ENCODE peak calls at places on chromosome 22, in five cellular contexts. M, V, B, O and R are unnamed samples.

GRCh38 chr22:23220485-23221350 is 40.4 kb downstream of the BCR start:
- DNase-seq in M (no peak), V (no peak), B (no peak), O (peak), R (peak)

GRCh38 chr22:25572708-25573161 is 8.3 kb downstream of the GRK3 start:
- DNase-seq in M (no peak), V (no peak), B (no peak), O (no peak), R (no peak)

GRCh38 chr22:28345304-28345703 is 334.3 kb downstream of the TTC28 start:
- DNase-seq in M (no peak), V (no peak), B (no peak), O (peak), R (peak)

GRCh38 chr22:29480512-29481264 is 670 bp downstream of the NEFH start:
- DNase-seq in M (no peak), V (peak), B (no peak), O (peak), R (peak)

GRCh38 chr22:41479671-41480396 is 10.9 kb downstream of the ACO2 start:
- DNase-seq in M (no peak), V (peak), B (no peak), O (no peak), R (peak)

GRCh38 chr22:24845036-24845918 is 39.3 kb downstream of the SGSM1 start:
- DNase-seq in M (no peak), V (no peak), B (no peak), O (no peak), R (peak)

GRCh38 chr22:24930678-24931077 is 15.8 kb downstream of the LHFPL7 start:
- DNase-seq in M (no peak), V (no peak), B (no peak), O (no peak), R (no peak)

GRCh38 chr22:32631507-32632245 is 157.1 kb downstream of the FBXO7 start:
- DNase-seq in M (no peak), V (no peak), B (no peak), O (peak), R (no peak)

GRCh38 chr22:41565403-41566054 is 4.7 kb downstream of the CSDC2 start:
- DNase-seq in M (peak), V (no peak), B (no peak), O (peak), R (peak)

GRCh38 chr22:23147632-23148387 is 2.5 kb downstream of the RAB36 start:
- DNase-seq in M (peak), V (no peak), B (no peak), O (peak), R (peak)

DNA sequence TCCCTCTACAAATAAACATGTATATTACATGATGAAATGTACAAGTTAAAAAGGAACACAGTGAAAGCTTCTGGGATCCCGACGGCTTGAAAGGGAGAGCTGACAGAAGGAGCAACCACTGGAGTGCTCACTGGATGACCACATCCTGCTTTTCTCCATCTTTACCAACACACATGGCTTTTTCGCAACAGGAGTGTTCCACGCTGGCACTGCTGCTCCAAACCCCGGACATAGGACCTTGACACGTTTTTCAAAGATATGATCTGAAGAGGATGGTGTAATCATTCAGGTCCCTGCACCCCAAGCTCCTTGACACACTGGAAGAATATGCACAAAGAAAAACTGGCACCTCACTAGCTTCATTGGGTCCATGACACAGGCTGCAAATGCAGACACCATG is 121.9 kb downstream of the LARGE1 start:
- DNase-seq in M (no peak), V (no peak), B (no peak), O (no peak), R (no peak)
- H3K4me3 ChIP-seq in M (no peak), V (no peak), B (no peak), O (no peak), R (no peak)

DNA sequence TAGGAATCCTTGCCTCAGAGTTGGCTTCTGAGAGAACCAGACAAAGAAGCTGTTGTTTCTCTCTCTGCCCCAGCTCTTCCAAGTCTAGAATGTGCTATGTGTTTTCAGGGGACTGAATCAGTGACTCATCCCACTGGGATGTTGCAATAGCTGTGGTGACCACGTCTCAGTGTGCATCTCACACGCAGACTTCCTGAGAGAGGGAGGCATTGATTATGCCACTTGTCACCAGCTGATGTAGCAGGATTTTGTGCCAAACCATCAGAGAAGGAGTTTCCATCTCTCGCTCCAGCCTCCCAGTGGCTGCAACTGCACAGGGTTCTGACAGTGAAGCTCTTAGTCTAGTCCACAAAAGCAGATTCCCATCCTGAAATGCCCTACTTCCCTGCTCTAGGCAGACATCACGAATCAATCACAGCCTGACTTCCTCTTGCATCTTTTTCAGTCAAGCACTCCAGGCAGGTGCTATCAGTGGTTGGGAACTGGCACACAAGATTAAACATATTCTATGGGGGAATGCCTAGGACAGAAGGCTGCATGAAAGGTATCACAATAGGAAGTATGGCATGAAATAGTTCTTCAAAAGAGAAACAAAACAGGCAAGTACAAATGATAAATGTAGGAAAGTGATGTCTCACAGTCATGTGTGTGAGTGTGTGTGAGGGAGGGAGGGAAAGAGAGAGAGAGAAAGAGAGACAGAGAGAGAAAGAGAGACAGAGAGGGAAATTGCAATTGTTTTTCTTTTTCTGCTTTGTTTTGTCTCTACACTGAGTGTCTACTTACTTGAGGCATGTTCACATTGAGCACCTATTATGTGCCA is 456.0 kb downstream of the MIAT start:
- DNase-seq in M (no peak), V (no peak), B (peak), O (peak), R (peak)
- TF ChIP-seq CTCF in M (no peak), V (no peak), B (no peak), O (no peak), R (no peak)

DNA sequence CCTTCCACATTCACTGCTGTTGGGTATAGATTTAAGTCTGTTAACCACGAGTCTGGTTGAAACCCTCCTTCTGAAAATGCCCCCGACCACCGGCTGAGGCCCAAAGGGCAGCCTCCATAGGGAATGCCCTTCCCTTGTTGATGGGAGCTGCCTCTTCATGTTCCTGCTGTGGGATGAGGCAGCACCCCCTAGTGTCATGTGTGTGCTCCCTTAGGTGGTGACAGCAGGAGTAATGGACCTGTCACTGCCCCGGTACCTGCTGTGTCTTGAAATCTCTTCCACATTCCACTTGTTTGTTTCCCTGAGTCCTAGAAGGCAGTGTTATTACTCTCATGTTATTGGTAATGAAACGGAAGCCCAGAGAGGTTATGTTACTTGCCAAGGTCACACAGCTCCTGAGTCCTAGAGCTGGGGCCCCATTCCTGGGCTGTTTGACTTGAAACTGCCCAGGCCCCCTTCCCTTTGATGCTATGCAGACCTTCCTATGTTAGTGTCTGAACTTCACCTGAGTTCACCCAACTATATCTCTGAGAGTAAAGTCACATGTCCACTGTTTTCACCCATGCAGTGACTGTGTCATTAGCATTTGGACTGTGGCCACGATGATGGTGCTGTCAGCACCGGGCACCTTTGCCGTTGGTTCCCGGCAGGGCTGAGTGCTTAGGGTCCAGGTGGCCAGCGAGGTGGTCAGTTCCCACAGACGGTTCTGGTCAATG is 234.3 kb downstream of the TBC1D22A start:
- DNase-seq in M (no peak), V (no peak), B (no peak), O (peak), R (no peak)
- H3K4me3 ChIP-seq in M (no peak), V (no peak), B (no peak), O (no peak), R (no peak)

GRCh38 chr22:37284807-37285355 is 2.6 kb downstream of the CYTH4 start:
- DNase-seq in M (no peak), V (no peak), B (peak), O (no peak), R (no peak)

GRCh38 chr22:37284126-37284806 is 2.0 kb downstream of the CYTH4 start:
- DNase-seq in M (no peak), V (no peak), B (no peak), O (no peak), R (no peak)

GRCh38 chr22:37281646-37282384 is 493 bp upstream of the CYTH4 start:
- DNase-seq in M (no peak), V (no peak), B (no peak), O (no peak), R (no peak)

GRCh38 chr22:37282385-37282677 is at the start of gene CYTH4:
- DNase-seq in M (no peak), V (no peak), B (peak), O (no peak), R (no peak)

DNA sequence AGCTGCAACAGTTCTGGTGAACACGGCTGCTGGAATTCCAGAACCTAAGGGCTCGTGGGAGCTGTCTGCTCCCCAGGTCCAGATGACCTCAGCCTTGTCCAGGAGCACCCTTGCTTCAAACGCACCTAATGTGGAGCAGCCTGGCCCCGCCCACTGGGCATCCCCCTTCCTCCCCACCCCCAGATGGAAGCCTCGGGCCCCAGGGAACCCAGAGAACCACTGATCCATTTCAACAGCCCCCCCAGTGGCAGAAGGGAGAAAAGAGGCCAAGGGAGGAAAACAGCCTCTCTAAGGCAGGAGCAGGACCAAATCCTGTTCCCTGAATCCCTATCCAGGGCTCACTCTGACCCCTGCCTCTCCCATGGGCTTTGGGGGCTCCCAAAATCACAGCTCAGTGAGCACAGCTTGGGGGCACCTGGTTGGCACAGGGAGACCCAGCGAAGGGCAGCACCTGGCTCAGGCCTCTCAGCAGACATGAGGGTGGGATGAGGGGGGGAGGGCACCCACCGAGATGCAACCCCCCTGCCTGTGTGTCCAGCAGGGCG is 1.2 kb downstream of the CYTH4 start:
- DNase-seq in M (no peak), V (no peak), B (peak), O (no peak), R (no peak)
- TF ChIP-seq CTCF in M (peak), V (no peak), B (peak), O (peak), R (peak)

DNA sequence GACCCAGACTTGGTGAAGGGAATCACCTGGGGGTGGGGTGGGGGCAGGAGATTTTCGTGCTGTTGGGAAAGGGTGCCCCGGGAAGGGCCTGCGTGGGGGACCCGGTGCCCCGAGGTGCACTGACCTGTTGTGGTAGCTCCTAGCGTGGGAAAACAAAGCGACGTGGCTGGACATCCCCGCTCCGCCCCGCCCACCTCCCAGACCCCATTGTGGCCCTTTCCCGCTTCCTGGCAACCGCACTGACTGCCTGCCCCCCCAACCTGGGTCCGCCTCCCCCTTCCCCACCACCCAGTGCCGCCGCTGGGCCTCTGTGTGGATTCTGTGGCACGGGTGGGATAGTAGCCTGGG is 2.5 kb upstream of the TYMP start:
- DNase-seq in M (no peak), V (peak), B (no peak), O (no peak), R (no peak)
- H3K4me3 ChIP-seq in M (peak), V (peak), B (peak), O (peak), R (peak)

GRCh38 chr22:39291501-39291900 is 27.9 kb downstream of the RPL3 start:
- DNase-seq in M (no peak), V (no peak), B (no peak), O (no peak), R (no peak)
- TF ChIP-seq CTCF in M (peak), V (peak), B (no peak), O (no peak), R (no peak)

GRCh38 chr22:46025973-46026906 is 49.3 kb upstream of the WNT7B start:
- DNase-seq in M (no peak), V (no peak), B (peak), O (no peak), R (no peak)
- H3K4me3 ChIP-seq in M (no peak), V (no peak), B (no peak), O (no peak), R (no peak)

GRCh38 chr22:49983148-49984042 is 22.8 kb downstream of the PIM3 start:
- DNase-seq in M (no peak), V (peak), B (peak), O (no peak), R (no peak)
- TF ChIP-seq CTCF in M (peak), V (peak), B (peak), O (peak), R (peak)

GRCh38 chr22:20024225-20025087 is 3.5 kb downstream of the TANGO2 start:
- DNase-seq in M (no peak), V (no peak), B (no peak), O (no peak), R (no peak)

GRCh38 chr22:20020533-20021195 is at the start of gene TANGO2:
- DNase-seq in M (peak), V (peak), B (peak), O (peak), R (peak)

GRCh38 chr22:20023214-20023613 is 2.3 kb downstream of the TANGO2 start:
- DNase-seq in M (no peak), V (no peak), B (no peak), O (no peak), R (no peak)

GRCh38 chr22:20021196-20022181 is 579 bp downstream of the TANGO2 start:
- DNase-seq in M (no peak), V (peak), B (peak), O (peak), R (peak)

DNA sequence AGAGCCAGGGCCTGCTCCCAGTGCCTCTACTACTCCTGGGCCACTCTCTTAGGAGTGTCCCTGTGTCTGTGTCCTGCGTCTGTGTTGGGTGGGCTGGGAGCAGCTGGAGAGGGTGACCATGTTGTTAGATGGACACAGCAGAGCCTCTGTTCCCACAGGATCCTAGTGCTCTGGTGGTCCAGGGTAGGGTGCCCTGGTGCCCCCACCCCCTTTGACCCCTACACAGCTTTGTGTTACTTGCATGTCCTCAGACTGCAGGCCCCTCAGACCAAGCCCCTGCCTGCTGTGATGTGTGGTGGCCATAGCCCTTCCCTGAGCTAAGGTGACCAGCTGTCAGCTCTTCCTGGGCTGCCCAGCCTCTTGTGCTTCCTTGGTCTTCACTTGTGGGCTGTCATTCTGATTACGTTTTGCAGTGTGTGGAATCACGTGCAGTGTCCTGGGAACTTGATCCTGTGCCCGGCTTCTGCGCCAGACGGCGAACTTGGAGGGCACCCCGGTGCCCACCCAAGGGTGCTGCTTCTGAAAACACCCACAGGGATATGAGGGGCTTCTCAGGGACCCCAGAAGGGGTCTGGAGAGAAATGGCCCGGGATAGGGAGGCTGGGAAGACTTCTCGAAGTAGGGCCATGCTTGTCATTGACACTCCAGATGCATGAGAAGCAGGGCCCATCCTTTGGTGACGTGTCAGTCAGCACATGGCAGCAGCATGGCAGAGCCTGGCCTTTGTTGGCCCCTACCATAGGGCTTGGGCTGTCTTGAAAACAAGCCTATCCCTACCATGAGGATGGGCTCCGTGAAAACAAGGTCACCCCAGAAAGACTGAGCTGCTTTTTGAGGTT is 1.5 kb downstream of the TANGO2 start:
- DNase-seq in M (no peak), V (no peak), B (no peak), O (no peak), R (no peak)
- H3K4me3 ChIP-seq in M (peak), V (no peak), B (peak), O (peak), R (no peak)

DNA sequence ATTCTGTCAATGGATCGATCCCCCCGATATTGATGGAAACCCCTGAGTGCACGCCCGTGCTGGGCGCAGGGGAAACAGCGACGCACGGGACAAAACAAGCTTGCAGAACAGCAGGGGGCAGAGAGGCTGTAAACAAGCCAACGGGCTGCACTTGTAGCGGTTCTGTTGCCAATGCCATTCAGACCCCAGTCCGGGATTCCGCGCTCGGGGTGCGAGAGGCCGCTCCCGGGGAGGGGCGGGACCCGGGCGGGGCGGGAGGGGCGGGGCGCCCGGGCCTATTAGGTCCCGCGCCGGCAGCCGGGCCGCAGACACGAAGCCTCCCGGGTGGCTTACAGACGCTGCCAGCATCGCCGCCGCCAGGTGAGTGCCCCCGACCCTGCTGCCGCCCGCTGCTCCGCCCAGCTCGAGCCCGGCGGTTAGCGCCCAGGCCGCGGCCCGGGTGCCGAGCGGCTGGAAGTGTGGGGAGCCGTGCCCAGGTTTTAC is at the start of gene BIK:
- DNase-seq in M (no peak), V (peak), B (peak), O (peak), R (peak)
- TF ChIP-seq CTCF in M (peak), V (no peak), B (peak), O (peak), R (peak)